ENCODE peak calls at places on chromosomes 13 and 19, in four cellular contexts. W is gastrocnemius medialis; J is ovary; B is CD8-positive, alpha-beta memory T cell. F is an unnamed sample.

GRCh38 chr13:100657881-100658315 is 16.7 kb downstream of the TMTC4 start:
- DNase-seq in W (no peak), J (no peak), B (no peak), F (no peak)

GRCh38 chr13:109569938-109570711 is 216.3 kb downstream of the IRS2 start:
- DNase-seq in W (no peak), J (no peak), B (peak; percentile 34), F (no peak)

GRCh38 chr13:28340272-28340793 is 154.6 kb downstream of the FLT1 start:
- DNase-seq in W (no peak), J (no peak), B (no peak), F (no peak)

GRCh38 chr19:44476559-44477408 is 23.5 kb downstream of the ZNF180 start:
- DNase-seq in W (no peak), J (no peak), B (peak; percentile 10), F (no peak)

GRCh38 chr19:18428173-18428836 is 9.1 kb downstream of the SSBP4 start:
- DNase-seq in W (no peak), J (no peak), B (no peak), F (no peak)

GRCh38 chr13:61728468-61728867 is 312.8 kb upstream of the PCDH20 start:
- DNase-seq in W (no peak), J (no peak), B (no peak), F (no peak)

GRCh38 chr19:43439183-43440063 is 24.7 kb downstream of the TEX101 start:
- DNase-seq in W (no peak), J (no peak), B (peak; percentile 79), F (no peak)

GRCh38 chr13:26977541-26977940 is 194.1 kb downstream of the USP12 start:
- DNase-seq in W (no peak), J (no peak), B (no peak), F (no peak)

GRCh38 chr19:366951-367350 is 22.4 kb upstream of the MIER2 start:
- DNase-seq in W (no peak), J (no peak), B (no peak), F (no peak)

GRCh38 chr19:5932593-5933262 is 18.7 kb downstream of the CAPS start:
- DNase-seq in W (no peak), J (no peak), B (no peak), F (no peak)

GRCh38 chr19:17522988-17523872 is 11.8 kb downstream of the PGLS start:
- DNase-seq in W (peak; percentile 48), J (no peak), B (peak; percentile 45), F (no peak)

GRCh38 chr13:83730674-83731073 is 151.6 kb downstream of the SLITRK1 start:
- DNase-seq in W (no peak), J (no peak), B (no peak), F (no peak)

GRCh38 chr13:40438999-40439797 is 227.2 kb downstream of the FOXO1 start:
- DNase-seq in W (no peak), J (no peak), B (no peak), F (no peak)

GRCh38 chr19:883661-884211 is 9.3 kb downstream of the MED16 start:
- DNase-seq in W (no peak), J (no peak), B (no peak), F (no peak)

GRCh38 chr19:6677495-6677894 is 7.5 kb upstream of the TNFSF14 start:
- DNase-seq in W (no peak), J (no peak), B (no peak), F (no peak)

GRCh38 chr19:20351244-20351643 is 184.2 kb downstream of the ZNF486 start:
- DNase-seq in W (no peak), J (no peak), B (no peak), F (no peak)

GRCh38 chr13:109735567-109735966 is 50.8 kb downstream of the IRS2 start:
- DNase-seq in W (no peak), J (no peak), B (no peak), F (no peak)

GRCh38 chr19:3471954-3472655 is 8.2 kb downstream of the SMIM24 start:
- DNase-seq in W (peak; percentile 39), J (peak; percentile 67), B (no peak), F (no peak)

GRCh38 chr19:51690359-51691121 is 2.6 kb upstream of the SPACA6 start:
- DNase-seq in W (no peak), J (peak; percentile 93), B (peak; percentile 36), F (peak; percentile 65)

GRCh38 chr13:113083402-113084061 is 22.1 kb upstream of the F7 start:
- DNase-seq in W (peak; percentile 79), J (no peak), B (no peak), F (peak; percentile 74)

GRCh38 chr19:23698711-23699520 is 11.9 kb upstream of the ZNF675 start:
- DNase-seq in W (no peak), J (no peak), B (no peak), F (no peak)

GRCh38 chr13:35388456-35388855 is 88.0 kb downstream of the MAB21L1 start:
- DNase-seq in W (no peak), J (no peak), B (no peak), F (no peak)

GRCh38 chr19:2607712-2608601 is 94.5 kb downstream of the GNG7 start:
- DNase-seq in W (no peak), J (no peak), B (peak; percentile 86), F (no peak)

GRCh38 chr13:43665388-43665787 is 121.4 kb downstream of the ENOX1 start:
- DNase-seq in W (no peak), J (no peak), B (no peak), F (no peak)

GRCh38 chr13:108220042-108220441 is 1.9 kb downstream of the ABHD13 start:
- DNase-seq in W (no peak), J (no peak), B (no peak), F (no peak)

DNA sequence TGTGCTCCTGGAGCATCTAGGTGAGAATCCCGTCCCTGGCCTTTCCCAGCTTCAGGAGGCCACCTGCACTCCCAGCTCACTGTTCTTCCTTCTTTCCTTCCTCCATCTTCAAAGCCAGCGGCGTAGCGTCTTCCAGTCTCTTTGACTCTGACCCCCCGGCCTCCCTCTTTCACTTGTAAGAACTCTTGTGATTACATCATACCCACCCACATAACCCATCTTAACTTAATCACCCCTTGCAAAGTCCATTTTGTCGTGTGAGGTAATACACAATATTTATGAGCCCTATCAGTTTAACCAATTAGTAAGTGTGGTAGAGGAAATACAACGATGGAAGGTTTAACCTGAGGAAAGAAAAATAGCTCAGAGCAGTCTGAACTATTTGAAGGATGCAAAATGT is 4.6 kb upstream of the CDC16 start:
- DNase-seq in W (no peak), J (no peak), B (no peak), F (no peak)
- H3K27ac ChIP-seq in W (no peak overlapping the region), J (no peak overlapping the region), B (no peak overlapping the region), F (no peak overlapping the region)

GRCh38 chr19:12893582-12893981 is 2.6 kb downstream of the GCDH start:
- DNase-seq in W (no peak), J (no peak), B (no peak), F (no peak)
- H3K27ac ChIP-seq in W (no peak overlapping the region), J (no peak overlapping the region), B (no peak overlapping the region), F (no peak overlapping the region)

GRCh38 chr19:33195711-33196347 is 1.7 kb downstream of the LRP3 start:
- DNase-seq in W (no peak), J (no peak), B (no peak), F (no peak)
- H3K27ac ChIP-seq in W (peak overlapping the region; percentile 24), J (peak overlapping the region; percentile 43), B (no peak overlapping the region), F (no peak overlapping the region)

GRCh38 chr19:9835507-9835949 is 410 bp downstream of the PIN1 start:
- DNase-seq in W (no peak), J (no peak), B (no peak), F (no peak)
- H3K27ac ChIP-seq in W (peak overlapping the region; percentile 78), J (no peak overlapping the region), B (peak overlapping the region; percentile 69), F (peak overlapping the region; percentile 82)

F was measured in right atrium auricular region.